ENCODE peak calls at places on chromosomes 11 and 22, in ten cellular contexts. One of them, this sample, is unnamed.

GRCh38 chr11:96061730-96062524 is 138.0 kb upstream of the MTMR2 start:
- DNase-seq in A673: peak
- DNase-seq in adrenal gland: no peak
- DNase-seq in keratinocyte: no peak
- DNase-seq in PC-3: peak
- DNase-seq in kidney epithelial cell: no peak
- DNase-seq in IMR-90: peak
- DNase-seq in neural crest cell: no peak
- DNase-seq in CD4-positive, alpha-beta T cell: no peak
- DNase-seq in Peyer's patch: no peak
- DNase-seq in this sample: no peak

GRCh38 chr22:39522567-39523300 is 2.4 kb downstream of the ATF4 start:
- DNase-seq in PC-3: peak
- DNase-seq in adrenal gland: peak
- DNase-seq in IMR-90: peak
- DNase-seq in neural crest cell: no peak
- DNase-seq in kidney epithelial cell: no peak
- DNase-seq in keratinocyte: no peak
- DNase-seq in CD4-positive, alpha-beta T cell: no peak
- DNase-seq in A673: no peak
- DNase-seq in Peyer's patch: peak
- DNase-seq in this sample: peak

GRCh38 chr22:47209077-47209514 is 446.6 kb downstream of the TBC1D22A start:
- DNase-seq in PC-3: no peak
- DNase-seq in keratinocyte: no peak
- DNase-seq in kidney epithelial cell: no peak
- DNase-seq in A673: no peak
- DNase-seq in CD4-positive, alpha-beta T cell: no peak
- DNase-seq in adrenal gland: no peak
- DNase-seq in Peyer's patch: peak
- DNase-seq in IMR-90: peak
- DNase-seq in neural crest cell: no peak
- DNase-seq in this sample: peak

GRCh38 chr11:16080688-16081388 is 275.5 kb downstream of the SOX6 start:
- DNase-seq in PC-3: no peak
- DNase-seq in adrenal gland: no peak
- DNase-seq in Peyer's patch: no peak
- DNase-seq in kidney epithelial cell: no peak
- DNase-seq in CD4-positive, alpha-beta T cell: no peak
- DNase-seq in A673: no peak
- DNase-seq in neural crest cell: no peak
- DNase-seq in IMR-90: peak
- DNase-seq in keratinocyte: no peak
- DNase-seq in this sample: no peak

GRCh38 chr11:65615950-65616574 is 486 bp downstream of the PCNX3 start:
- DNase-seq in kidney epithelial cell: no peak
- DNase-seq in IMR-90: no peak
- DNase-seq in PC-3: peak
- DNase-seq in Peyer's patch: no peak
- DNase-seq in keratinocyte: no peak
- DNase-seq in CD4-positive, alpha-beta T cell: no peak
- DNase-seq in A673: peak
- DNase-seq in neural crest cell: no peak
- DNase-seq in adrenal gland: peak
- DNase-seq in this sample: peak

GRCh38 chr11:134202661-134203060 is 21.1 kb downstream of the NCAPD3 start:
- DNase-seq in IMR-90: no peak
- DNase-seq in neural crest cell: no peak
- DNase-seq in Peyer's patch: no peak
- DNase-seq in kidney epithelial cell: no peak
- DNase-seq in A673: peak
- DNase-seq in PC-3: no peak
- DNase-seq in CD4-positive, alpha-beta T cell: no peak
- DNase-seq in keratinocyte: no peak
- DNase-seq in adrenal gland: no peak
- DNase-seq in this sample: no peak

GRCh38 chr11:47551086-47551485 is 1.8 kb downstream of the CELF1 start:
- DNase-seq in IMR-90: peak
- DNase-seq in CD4-positive, alpha-beta T cell: no peak
- DNase-seq in neural crest cell: no peak
- DNase-seq in keratinocyte: no peak
- DNase-seq in A673: peak
- DNase-seq in PC-3: peak
- DNase-seq in Peyer's patch: no peak
- DNase-seq in kidney epithelial cell: no peak
- DNase-seq in adrenal gland: no peak
- DNase-seq in this sample: no peak

GRCh38 chr11:65892661-65893317 is 2.3 kb downstream of the CCDC85B start:
- DNase-seq in A673: no peak
- DNase-seq in IMR-90: no peak
- DNase-seq in kidney epithelial cell: no peak
- DNase-seq in CD4-positive, alpha-beta T cell: no peak
- DNase-seq in Peyer's patch: no peak
- DNase-seq in keratinocyte: no peak
- DNase-seq in adrenal gland: no peak
- DNase-seq in PC-3: peak
- DNase-seq in neural crest cell: no peak
- DNase-seq in this sample: no peak

GRCh38 chr11:123360267-123360936 is 69.7 kb upstream of the GRAMD1B start:
- DNase-seq in A673: no peak
- DNase-seq in keratinocyte: no peak
- DNase-seq in kidney epithelial cell: no peak
- DNase-seq in Peyer's patch: no peak
- DNase-seq in IMR-90: no peak
- DNase-seq in neural crest cell: no peak
- DNase-seq in PC-3: no peak
- DNase-seq in CD4-positive, alpha-beta T cell: no peak
- DNase-seq in adrenal gland: no peak
- DNase-seq in this sample: no peak

GRCh38 chr11:123357353-123357989 is 72.6 kb upstream of the GRAMD1B start:
- DNase-seq in PC-3: no peak
- DNase-seq in kidney epithelial cell: no peak
- DNase-seq in adrenal gland: no peak
- DNase-seq in neural crest cell: no peak
- DNase-seq in Peyer's patch: no peak
- DNase-seq in A673: no peak
- DNase-seq in IMR-90: no peak
- DNase-seq in keratinocyte: no peak
- DNase-seq in CD4-positive, alpha-beta T cell: no peak
- DNase-seq in this sample: no peak

GRCh38 chr11:123356539-123356938 is 73.5 kb upstream of the GRAMD1B start:
- DNase-seq in IMR-90: no peak
- DNase-seq in Peyer's patch: no peak
- DNase-seq in A673: no peak
- DNase-seq in CD4-positive, alpha-beta T cell: no peak
- DNase-seq in adrenal gland: no peak
- DNase-seq in kidney epithelial cell: no peak
- DNase-seq in PC-3: no peak
- DNase-seq in keratinocyte: no peak
- DNase-seq in neural crest cell: no peak
- DNase-seq in this sample: no peak

GRCh38 chr11:123354371-123354770 is 75.7 kb upstream of the GRAMD1B start:
- DNase-seq in neural crest cell: no peak
- DNase-seq in IMR-90: no peak
- DNase-seq in adrenal gland: no peak
- DNase-seq in PC-3: no peak
- DNase-seq in Peyer's patch: no peak
- DNase-seq in keratinocyte: no peak
- DNase-seq in CD4-positive, alpha-beta T cell: no peak
- DNase-seq in A673: no peak
- DNase-seq in kidney epithelial cell: no peak
- DNase-seq in this sample: no peak

DNA sequence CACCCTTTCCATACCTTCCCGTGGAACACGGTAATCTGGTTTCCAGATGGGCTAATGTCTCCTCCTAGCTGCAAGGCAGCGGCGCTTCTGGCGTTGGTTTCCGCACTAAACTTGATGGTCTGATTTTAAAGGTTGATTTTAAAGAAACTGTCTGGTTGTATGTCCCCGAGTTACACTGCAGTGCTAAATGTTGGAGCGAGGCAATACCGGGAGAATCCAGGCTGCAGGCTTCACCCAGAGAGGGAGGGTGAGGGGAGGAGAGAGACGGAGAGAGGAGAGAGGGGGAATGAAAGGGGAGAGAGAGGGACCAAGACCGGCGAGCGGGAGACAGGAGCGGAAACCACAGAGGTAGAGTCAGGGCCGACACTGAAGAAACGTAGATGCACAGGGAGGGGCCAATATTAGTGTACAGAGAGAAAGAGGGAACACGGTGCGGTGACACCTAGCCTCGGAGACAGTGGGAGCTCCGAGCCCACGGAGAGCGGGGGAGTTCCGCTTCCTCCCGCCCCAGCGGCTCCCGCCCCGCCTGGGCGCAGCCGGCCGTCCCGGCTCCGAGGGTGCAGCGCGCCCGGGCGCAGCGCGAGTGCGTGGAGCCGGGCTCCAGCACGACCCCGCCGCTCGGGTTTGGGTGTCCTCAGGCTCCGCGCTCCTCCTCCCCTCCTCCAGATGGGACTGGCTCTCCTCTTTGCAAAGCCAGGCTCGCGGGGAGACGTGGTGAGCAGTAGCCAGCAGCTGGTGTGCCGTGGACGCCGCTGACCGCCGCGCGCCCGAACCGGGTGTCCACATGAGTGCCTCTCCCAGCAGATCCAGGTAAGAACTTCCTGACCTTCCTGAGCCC is 71.9 kb upstream of the GRAMD1B start:
- DNase-seq in IMR-90: peak
- DNase-seq in PC-3: peak
- DNase-seq in CD4-positive, alpha-beta T cell: no peak
- DNase-seq in Peyer's patch: no peak
- DNase-seq in kidney epithelial cell: no peak
- DNase-seq in keratinocyte: no peak
- DNase-seq in neural crest cell: peak
- DNase-seq in A673: peak
- DNase-seq in adrenal gland: peak
- DNase-seq in this sample: peak
- TF ChIP-seq CTCF in IMR-90: peak
- TF ChIP-seq CTCF in PC-3: peak
- TF ChIP-seq CTCF in CD4-positive, alpha-beta T cell: no peak
- TF ChIP-seq CTCF in Peyer's patch: no peak
- TF ChIP-seq CTCF in kidney epithelial cell: no peak
- TF ChIP-seq CTCF in keratinocyte: no peak
- TF ChIP-seq CTCF in neural crest cell: no peak
- TF ChIP-seq CTCF in A673: peak
- TF ChIP-seq CTCF in adrenal gland: no peak
- TF ChIP-seq CTCF in this sample: peak

GRCh38 chr11:60345489-60345888 is 18.4 kb downstream of the MS4A6E start:
- DNase-seq in A673: peak
- DNase-seq in adrenal gland: peak
- DNase-seq in kidney epithelial cell: no peak
- DNase-seq in PC-3: peak
- DNase-seq in keratinocyte: no peak
- DNase-seq in neural crest cell: peak
- DNase-seq in IMR-90: no peak
- DNase-seq in Peyer's patch: no peak
- DNase-seq in CD4-positive, alpha-beta T cell: no peak
- DNase-seq in this sample: no peak
- TF ChIP-seq CTCF in A673: peak
- TF ChIP-seq CTCF in adrenal gland: peak
- TF ChIP-seq CTCF in kidney epithelial cell: peak
- TF ChIP-seq CTCF in PC-3: peak
- TF ChIP-seq CTCF in keratinocyte: no peak
- TF ChIP-seq CTCF in neural crest cell: peak
- TF ChIP-seq CTCF in IMR-90: peak
- TF ChIP-seq CTCF in Peyer's patch: peak
- TF ChIP-seq CTCF in CD4-positive, alpha-beta T cell: no peak
- TF ChIP-seq CTCF in this sample: peak

GRCh38 chr11:128172046-128172878 is 415.1 kb downstream of the ETS1 start:
- DNase-seq in kidney epithelial cell: peak
- DNase-seq in keratinocyte: peak
- DNase-seq in CD4-positive, alpha-beta T cell: peak
- DNase-seq in adrenal gland: peak
- DNase-seq in IMR-90: peak
- DNase-seq in Peyer's patch: peak
- DNase-seq in PC-3: peak
- DNase-seq in neural crest cell: peak
- DNase-seq in A673: peak
- DNase-seq in this sample: peak

GRCh38 chr11:128179049-128179448 is 408.3 kb downstream of the ETS1 start:
- DNase-seq in PC-3: no peak
- DNase-seq in Peyer's patch: no peak
- DNase-seq in adrenal gland: no peak
- DNase-seq in A673: no peak
- DNase-seq in IMR-90: no peak
- DNase-seq in neural crest cell: no peak
- DNase-seq in CD4-positive, alpha-beta T cell: no peak
- DNase-seq in keratinocyte: no peak
- DNase-seq in kidney epithelial cell: no peak
- DNase-seq in this sample: no peak

GRCh38 chr11:128171496-128171895 is 415.9 kb downstream of the ETS1 start:
- DNase-seq in Peyer's patch: no peak
- DNase-seq in A673: no peak
- DNase-seq in IMR-90: peak
- DNase-seq in kidney epithelial cell: no peak
- DNase-seq in keratinocyte: no peak
- DNase-seq in adrenal gland: no peak
- DNase-seq in PC-3: peak
- DNase-seq in neural crest cell: no peak
- DNase-seq in CD4-positive, alpha-beta T cell: no peak
- DNase-seq in this sample: no peak

GRCh38 chr11:128179512-128179911 is 407.8 kb downstream of the ETS1 start:
- DNase-seq in kidney epithelial cell: no peak
- DNase-seq in adrenal gland: no peak
- DNase-seq in IMR-90: no peak
- DNase-seq in Peyer's patch: no peak
- DNase-seq in CD4-positive, alpha-beta T cell: no peak
- DNase-seq in A673: no peak
- DNase-seq in neural crest cell: no peak
- DNase-seq in PC-3: peak
- DNase-seq in keratinocyte: no peak
- DNase-seq in this sample: no peak

DNA sequence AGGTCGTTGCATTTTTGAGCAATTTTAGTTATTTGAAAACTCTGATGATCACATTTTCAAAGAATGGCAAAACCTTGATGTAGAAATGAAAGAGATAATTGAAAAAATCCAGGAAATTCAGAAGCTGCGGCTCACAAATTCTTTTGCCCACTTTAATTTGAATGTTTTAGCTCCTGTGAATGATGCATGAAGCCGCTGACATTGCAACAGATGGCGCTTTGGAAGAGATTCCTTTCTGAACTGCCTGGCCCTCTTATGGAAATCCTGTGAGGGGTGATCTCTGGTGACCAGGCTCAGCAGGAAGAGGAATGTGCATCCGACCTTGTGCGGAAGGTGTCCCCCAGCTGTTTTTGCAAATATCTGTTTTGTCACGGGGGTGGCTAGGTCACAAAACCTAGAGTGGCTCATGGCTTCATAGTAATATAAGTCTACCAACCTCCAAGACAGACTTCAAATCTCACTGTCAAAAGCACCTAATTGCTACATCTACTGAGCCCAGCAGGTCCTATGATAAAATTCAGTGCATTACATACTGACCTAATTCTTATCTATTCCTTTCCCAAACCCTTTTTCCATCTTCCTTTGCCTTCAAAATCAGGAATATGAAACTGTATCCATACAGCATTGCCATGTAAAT is 412.8 kb downstream of the ETS1 start:
- DNase-seq in PC-3: no peak
- DNase-seq in A673: peak
- DNase-seq in Peyer's patch: no peak
- DNase-seq in kidney epithelial cell: no peak
- DNase-seq in CD4-positive, alpha-beta T cell: no peak
- DNase-seq in neural crest cell: no peak
- DNase-seq in IMR-90: peak
- DNase-seq in adrenal gland: no peak
- DNase-seq in keratinocyte: no peak
- DNase-seq in this sample: no peak
- TF ChIP-seq CTCF in PC-3: no peak
- TF ChIP-seq CTCF in A673: no peak
- TF ChIP-seq CTCF in Peyer's patch: no peak
- TF ChIP-seq CTCF in kidney epithelial cell: no peak
- TF ChIP-seq CTCF in CD4-positive, alpha-beta T cell: no peak
- TF ChIP-seq CTCF in neural crest cell: no peak
- TF ChIP-seq CTCF in IMR-90: no peak
- TF ChIP-seq CTCF in adrenal gland: no peak
- TF ChIP-seq CTCF in keratinocyte: no peak
- TF ChIP-seq CTCF in this sample: no peak

GRCh38 chr11:7268727-7269126 is 17.0 kb downstream of the SYT9 start:
- DNase-seq in IMR-90: no peak
- DNase-seq in CD4-positive, alpha-beta T cell: no peak
- DNase-seq in A673: peak
- DNase-seq in neural crest cell: no peak
- DNase-seq in adrenal gland: no peak
- DNase-seq in kidney epithelial cell: no peak
- DNase-seq in Peyer's patch: no peak
- DNase-seq in keratinocyte: no peak
- DNase-seq in PC-3: no peak
- DNase-seq in this sample: no peak

GRCh38 chr11:7270233-7270760 is 18.6 kb downstream of the SYT9 start:
- DNase-seq in adrenal gland: no peak
- DNase-seq in CD4-positive, alpha-beta T cell: no peak
- DNase-seq in IMR-90: no peak
- DNase-seq in keratinocyte: no peak
- DNase-seq in A673: no peak
- DNase-seq in PC-3: no peak
- DNase-seq in Peyer's patch: no peak
- DNase-seq in kidney epithelial cell: no peak
- DNase-seq in neural crest cell: no peak
- DNase-seq in this sample: no peak

GRCh38 chr11:7275133-7275532 is 23.4 kb downstream of the SYT9 start:
- DNase-seq in IMR-90: no peak
- DNase-seq in neural crest cell: no peak
- DNase-seq in keratinocyte: no peak
- DNase-seq in kidney epithelial cell: no peak
- DNase-seq in A673: peak
- DNase-seq in Peyer's patch: no peak
- DNase-seq in CD4-positive, alpha-beta T cell: no peak
- DNase-seq in PC-3: no peak
- DNase-seq in adrenal gland: no peak
- DNase-seq in this sample: no peak

GRCh38 chr11:7272373-7272772 is 20.7 kb downstream of the SYT9 start:
- DNase-seq in IMR-90: no peak
- DNase-seq in kidney epithelial cell: no peak
- DNase-seq in adrenal gland: no peak
- DNase-seq in Peyer's patch: no peak
- DNase-seq in CD4-positive, alpha-beta T cell: no peak
- DNase-seq in A673: no peak
- DNase-seq in PC-3: no peak
- DNase-seq in neural crest cell: no peak
- DNase-seq in keratinocyte: no peak
- DNase-seq in this sample: no peak
- TF ChIP-seq CTCF in IMR-90: no peak
- TF ChIP-seq CTCF in kidney epithelial cell: no peak
- TF ChIP-seq CTCF in adrenal gland: no peak
- TF ChIP-seq CTCF in Peyer's patch: no peak
- TF ChIP-seq CTCF in CD4-positive, alpha-beta T cell: no peak
- TF ChIP-seq CTCF in A673: no peak
- TF ChIP-seq CTCF in PC-3: no peak
- TF ChIP-seq CTCF in neural crest cell: no peak
- TF ChIP-seq CTCF in keratinocyte: no peak
- TF ChIP-seq CTCF in this sample: no peak

This sample was measured in psoas muscle.